ENCODE peak calls at places on chromosome 21, in five cellular contexts. One of them, this sample, is unnamed. For H3K4me1, the result is how much of the 10 kb centered on the place peaks cover.

GRCh38 chr21:25934771-25935224 is 200.0 kb downstream of the GABPA start:
- DNase-seq in PC-3: peak
- DNase-seq in stomach: peak
- DNase-seq in suprapubic skin: peak
- DNase-seq in H9: no peak
- DNase-seq in this sample: no peak

GRCh38 chr21:34698270-34699015 is 29.6 kb downstream of the CLIC6 start:
- DNase-seq in H9: no peak
- DNase-seq in stomach: no peak
- DNase-seq in PC-3: no peak
- DNase-seq in suprapubic skin: no peak
- DNase-seq in this sample: peak

GRCh38 chr21:39094847-39095525 is 88.3 kb downstream of the PSMG1 start:
- DNase-seq in PC-3: peak
- DNase-seq in stomach: no peak
- DNase-seq in H9: no peak
- DNase-seq in suprapubic skin: no peak
- DNase-seq in this sample: no peak

GRCh38 chr21:27807596-27807995 is 840.7 kb upstream of the ADAMTS5 start:
- DNase-seq in stomach: no peak
- DNase-seq in H9: no peak
- DNase-seq in suprapubic skin: no peak
- DNase-seq in PC-3: peak
- DNase-seq in this sample: no peak

GRCh38 chr21:25330266-25330665 is 277.0 kb downstream of the MRPL39 start:
- DNase-seq in H9: no peak
- DNase-seq in suprapubic skin: no peak
- DNase-seq in PC-3: peak
- DNase-seq in stomach: no peak
- DNase-seq in this sample: no peak

GRCh38 chr21:32096411-32096810 is 182.4 kb downstream of the MIS18A start:
- DNase-seq in suprapubic skin: no peak
- DNase-seq in stomach: no peak
- DNase-seq in H9: peak
- DNase-seq in PC-3: peak
- DNase-seq in this sample: peak

GRCh38 chr21:36806103-36806502 is 107.2 kb downstream of the SIM2 start:
- DNase-seq in stomach: no peak
- DNase-seq in suprapubic skin: no peak
- DNase-seq in H9: no peak
- DNase-seq in PC-3: no peak
- DNase-seq in this sample: no peak

GRCh38 chr21:38208118-38208517 is 48.7 kb upstream of the KCNJ15 start:
- DNase-seq in H9: no peak
- DNase-seq in PC-3: no peak
- DNase-seq in stomach: no peak
- DNase-seq in suprapubic skin: no peak
- DNase-seq in this sample: no peak

GRCh38 chr21:31273278-31273677 is 70.8 kb downstream of the TIAM1 start:
- DNase-seq in H9: no peak
- DNase-seq in stomach: no peak
- DNase-seq in PC-3: no peak
- DNase-seq in suprapubic skin: no peak
- DNase-seq in this sample: no peak

GRCh38 chr21:39386194-39386593 is 37.3 kb upstream of the HMGN1 start:
- DNase-seq in suprapubic skin: peak
- DNase-seq in stomach: peak
- DNase-seq in PC-3: no peak
- DNase-seq in H9: peak
- DNase-seq in this sample: no peak

DNA sequence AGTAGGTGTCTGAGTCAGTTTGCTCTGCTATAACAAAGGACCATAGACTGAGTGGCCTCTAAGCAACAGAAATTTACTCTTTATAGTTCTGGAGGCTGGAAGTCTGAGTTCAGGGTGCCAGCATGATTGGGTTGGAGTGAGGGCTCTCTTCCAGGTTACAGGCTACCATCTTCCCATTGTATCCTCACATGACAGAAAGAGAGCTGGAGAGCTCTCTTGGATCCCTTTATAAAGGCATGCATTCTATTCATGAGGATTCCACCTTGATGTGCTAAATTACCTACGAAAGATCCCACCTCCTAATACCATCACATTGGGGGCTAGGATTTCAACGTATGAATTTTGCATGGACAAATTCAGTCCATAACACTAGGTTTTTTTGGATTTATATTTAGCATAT is 79.6 kb downstream of the LTN1 start:
- DNase-seq in suprapubic skin: no peak
- DNase-seq in H9: no peak
- DNase-seq in PC-3: no peak
- DNase-seq in stomach: no peak
- DNase-seq in this sample: no peak
- H3K4me1 ChIP-seq in suprapubic skin: under half
- H3K4me1 ChIP-seq in H9: under half
- H3K4me1 ChIP-seq in PC-3: under half
- H3K4me1 ChIP-seq in stomach: under half
- H3K4me1 ChIP-seq in this sample: under half

DNA sequence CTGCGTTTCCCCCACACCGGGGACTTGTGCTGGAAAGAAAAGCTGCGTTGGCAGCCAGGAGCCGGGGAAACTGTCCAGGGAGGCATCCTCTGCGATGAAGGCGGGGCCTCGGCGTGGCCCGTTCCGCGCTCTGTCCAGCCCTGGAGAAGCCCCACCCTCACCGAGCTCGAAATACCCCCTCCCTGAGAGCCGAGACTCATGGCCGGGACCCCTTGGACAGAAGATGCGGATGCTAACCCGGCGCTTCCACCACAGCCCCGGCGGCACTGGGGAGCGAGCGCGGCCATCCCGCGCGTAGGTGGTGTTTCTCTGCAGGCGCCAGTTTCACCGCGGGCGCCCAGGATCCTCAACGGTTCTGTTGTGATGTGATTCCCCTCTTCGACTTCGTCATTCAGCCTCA is 31.6 kb downstream of the PDE9A start:
- DNase-seq in H9: no peak
- DNase-seq in PC-3: no peak
- DNase-seq in stomach: no peak
- DNase-seq in suprapubic skin: no peak
- DNase-seq in this sample: no peak
- H3K4me1 ChIP-seq in H9: under half
- H3K4me1 ChIP-seq in PC-3: under half
- H3K4me1 ChIP-seq in stomach: under half
- H3K4me1 ChIP-seq in suprapubic skin: under half
- H3K4me1 ChIP-seq in this sample: under half

GRCh38 chr21:16454371-16454770 is 724.6 kb downstream of the USP25 start:
- DNase-seq in suprapubic skin: no peak
- DNase-seq in H9: no peak
- DNase-seq in PC-3: no peak
- DNase-seq in stomach: no peak
- DNase-seq in this sample: no peak
- H3K4me1 ChIP-seq in suprapubic skin: under half
- H3K4me1 ChIP-seq in H9: under half
- H3K4me1 ChIP-seq in PC-3: under half
- H3K4me1 ChIP-seq in stomach: under half
- H3K4me1 ChIP-seq in this sample: under half

GRCh38 chr21:43806017-43806710 is 16.8 kb downstream of the RRP1 start:
- DNase-seq in H9: no peak
- DNase-seq in suprapubic skin: no peak
- DNase-seq in stomach: no peak
- DNase-seq in PC-3: no peak
- DNase-seq in this sample: no peak
- H3K4me1 ChIP-seq in H9: under half
- H3K4me1 ChIP-seq in suprapubic skin: under half
- H3K4me1 ChIP-seq in stomach: under half
- H3K4me1 ChIP-seq in PC-3: under half
- H3K4me1 ChIP-seq in this sample: under half

GRCh38 chr21:45502006-45502345 is 40.3 kb downstream of the SLC19A1 start:
- DNase-seq in stomach: no peak
- DNase-seq in H9: no peak
- DNase-seq in suprapubic skin: peak
- DNase-seq in PC-3: no peak
- DNase-seq in this sample: no peak
- H3K4me1 ChIP-seq in stomach: under half
- H3K4me1 ChIP-seq in H9: under half
- H3K4me1 ChIP-seq in suprapubic skin: under half
- H3K4me1 ChIP-seq in PC-3: under half
- H3K4me1 ChIP-seq in this sample: under half

DNA sequence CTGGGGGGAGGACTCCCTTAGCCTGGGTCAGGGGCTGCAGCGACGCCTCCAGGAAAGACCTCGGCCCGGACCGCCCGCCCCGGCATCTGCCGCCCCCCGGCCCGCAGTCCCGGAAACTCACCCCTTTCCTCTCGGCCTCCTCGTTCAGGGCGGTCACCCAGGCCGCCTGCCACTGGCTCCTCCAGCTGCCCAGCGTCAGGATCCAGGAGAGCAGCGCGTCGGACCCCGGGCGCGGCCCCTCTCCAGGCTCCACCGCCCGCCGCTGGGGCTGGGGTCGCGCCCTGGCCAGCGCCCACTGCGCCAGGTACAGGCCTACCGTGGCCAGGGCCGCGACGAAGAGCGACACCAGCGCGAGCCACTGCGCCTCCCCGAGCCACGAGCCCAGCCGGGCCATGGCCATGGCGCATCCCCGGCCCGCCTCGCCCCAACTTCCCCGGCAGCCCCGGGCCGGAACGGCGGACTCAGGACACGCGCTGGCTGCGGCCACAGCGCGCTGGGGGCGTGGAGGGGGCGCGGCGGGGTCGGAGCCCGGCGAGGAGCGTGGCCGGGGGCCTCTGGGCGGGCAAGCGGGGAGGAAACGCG is 478 bp downstream of the C2CD2 start:
- DNase-seq in suprapubic skin: no peak
- DNase-seq in H9: no peak
- DNase-seq in PC-3: peak
- DNase-seq in stomach: peak
- DNase-seq in this sample: no peak
- H3K4me1 ChIP-seq in suprapubic skin: half or more
- H3K4me1 ChIP-seq in H9: under half
- H3K4me1 ChIP-seq in PC-3: half or more
- H3K4me1 ChIP-seq in stomach: under half
- H3K4me1 ChIP-seq in this sample: under half

DNA sequence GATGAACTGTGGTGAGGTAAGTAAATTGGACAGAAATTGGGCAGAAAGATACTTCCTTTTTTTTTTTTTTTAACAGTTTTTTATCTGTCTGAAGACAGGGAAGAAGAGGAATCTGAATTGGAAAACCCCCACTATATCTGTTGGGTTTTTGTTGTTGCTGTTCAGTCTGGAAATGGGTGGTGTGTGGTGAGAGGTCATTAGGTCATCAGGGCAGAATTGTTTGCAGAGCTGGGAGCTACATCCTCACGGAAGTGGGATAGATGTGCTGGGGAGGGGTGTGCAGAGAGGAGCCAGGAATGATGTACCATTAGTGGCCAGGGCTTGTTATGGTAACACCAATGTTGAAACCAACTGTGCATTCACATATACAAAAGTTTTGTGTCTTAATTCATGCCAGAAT is 12.3 kb downstream of the USP25 start:
- DNase-seq in H9: no peak
- DNase-seq in suprapubic skin: no peak
- DNase-seq in PC-3: no peak
- DNase-seq in stomach: no peak
- DNase-seq in this sample: no peak
- H3K4me1 ChIP-seq in H9: under half
- H3K4me1 ChIP-seq in suprapubic skin: under half
- H3K4me1 ChIP-seq in PC-3: under half
- H3K4me1 ChIP-seq in stomach: under half
- H3K4me1 ChIP-seq in this sample: under half

This sample was measured in NT2/D1.